ENCODE peak calls at places on chromosomes 11 and 22, in six cellular contexts. F is A549, P is HepG2, X is K562, D is sigmoid colon, W is spleen. T is an unnamed sample.

GRCh38 chr22:43007519-43008102 is 7.3 kb downstream of the PACSIN2 start:
- DNase-seq in F (no peak), P (peak; percentile 65), X (peak; percentile 88), D (no peak), W (no peak), T (peak; percentile 90)

GRCh38 chr11:132251095-132251494 is 880.7 kb downstream of the NTM start:
- DNase-seq in F (no peak), P (no peak), X (no peak), D (no peak), W (no peak), T (no peak)

GRCh38 chr11:122463530-122463929 is 192.0 kb upstream of the UBASH3B start:
- DNase-seq in F (no peak), P (no peak), X (no peak), D (no peak), W (no peak), T (no peak)

GRCh38 chr11:108398439-108398838 is 68.9 kb downstream of the C11orf65 start:
- DNase-seq in F (no peak), P (no peak), X (no peak), D (no peak), W (no peak), T (no peak)

GRCh38 chr11:5597953-5598352 is 1.5 kb downstream of the TRIM6 start:
- DNase-seq in F (no peak), P (no peak), X (no peak), D (no peak), W (no peak), T (no peak)

GRCh38 chr11:130070829-130071205 is 1.1 kb downstream of the APLP2 start:
- DNase-seq in F (peak; percentile 4), P (no peak), X (no peak), D (no peak), W (peak; percentile 86), T (peak; percentile 59)

GRCh38 chr11:71321433-71322191 is 69.2 kb upstream of the SHANK2 start:
- DNase-seq in F (no peak), P (no peak), X (no peak), D (peak; percentile 22), W (peak; percentile 31), T (no peak)

GRCh38 chr11:1756791-1757771 is 6.6 kb downstream of the CTSD start:
- DNase-seq in F (no peak), P (no peak), X (no peak), D (no peak), W (peak; percentile 80), T (no peak)

GRCh38 chr11:1476946-1477736 is 9.4 kb downstream of the MOB2 start:
- DNase-seq in F (no peak), P (no peak), X (no peak), D (peak; percentile 54), W (peak; percentile 34), T (no peak)

DNA sequence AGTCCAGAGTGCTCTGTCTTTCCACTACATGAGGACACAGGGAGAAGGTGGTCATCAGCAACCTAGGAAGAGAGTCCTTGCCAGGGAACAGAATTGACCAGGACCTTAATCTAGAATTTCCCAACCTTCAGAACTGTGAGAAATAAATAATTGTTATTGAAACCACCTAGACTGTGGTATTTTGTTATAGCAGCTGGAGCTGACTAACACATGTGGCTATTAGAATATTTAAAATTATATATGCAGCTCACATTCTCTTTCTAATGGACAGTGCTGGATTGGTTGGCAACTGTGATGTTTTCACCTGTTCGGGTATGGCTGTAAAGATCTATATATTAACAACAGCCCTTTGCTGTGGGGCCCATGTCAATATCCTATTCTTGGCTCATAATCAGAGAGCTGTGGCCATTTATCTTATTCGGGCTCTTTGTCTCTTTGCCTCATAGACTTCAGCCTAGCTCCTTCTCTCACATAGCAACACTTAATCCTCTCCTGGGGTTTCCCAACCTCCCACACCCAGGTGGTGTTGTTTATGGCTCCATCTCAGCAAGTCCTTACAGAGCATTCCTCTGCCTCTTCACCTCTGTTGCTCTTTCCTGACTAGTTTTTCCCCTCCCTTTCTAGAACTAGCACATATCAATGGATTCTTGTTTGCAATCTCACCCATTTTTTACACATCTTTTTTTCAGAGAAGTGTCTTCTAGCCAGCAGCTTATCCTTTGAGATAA is 46.4 kb upstream of the AMOTL1 start:
- DNase-seq in F (no peak), P (no peak), X (no peak), D (no peak), W (no peak), T (no peak)
- TF ChIP-seq POLR2A in F (no peak), P (no peak), X (no peak), D (no peak), W (no peak), T (no peak)

DNA sequence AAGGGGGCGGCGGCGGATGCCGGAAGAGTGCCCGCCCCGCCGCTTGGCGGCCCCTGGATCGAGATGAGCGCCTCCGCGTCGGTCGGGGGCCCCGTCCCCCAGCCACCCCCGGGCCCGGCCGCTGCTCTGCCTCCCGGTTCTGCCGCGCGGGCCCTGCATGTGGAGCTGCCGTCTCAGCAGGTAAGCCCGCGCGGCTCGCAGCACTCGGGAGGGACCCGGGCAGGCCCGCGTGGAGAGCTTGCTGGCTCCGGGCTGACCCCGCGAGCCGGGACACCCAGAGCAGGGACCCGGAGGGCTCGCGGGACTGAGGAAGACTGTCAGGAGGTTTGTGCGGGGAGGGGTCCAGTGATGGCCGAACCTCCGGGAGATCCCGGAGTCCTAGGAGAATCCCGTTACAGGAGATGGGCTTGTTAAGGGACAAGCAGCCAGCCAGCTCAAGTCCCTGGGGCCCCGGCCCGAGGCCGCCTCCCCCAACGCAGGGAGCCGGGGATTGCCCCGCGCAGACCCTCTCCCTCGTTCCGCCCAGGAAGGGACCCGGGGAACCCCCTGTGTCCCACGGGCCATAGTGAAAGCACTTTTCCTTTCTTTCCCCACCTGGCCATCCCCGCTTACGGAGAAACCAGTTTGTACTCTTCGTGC is 454 bp downstream of the UVRAG start:
- DNase-seq in F (peak; percentile 58), P (no peak), X (no peak), D (peak; percentile 83), W (peak; percentile 95), T (peak; percentile 53)
- TF ChIP-seq POLR2A in F (no peak), P (no peak), X (peak; percentile 17), D (no peak), W (no peak), T (peak; percentile 33)

DNA sequence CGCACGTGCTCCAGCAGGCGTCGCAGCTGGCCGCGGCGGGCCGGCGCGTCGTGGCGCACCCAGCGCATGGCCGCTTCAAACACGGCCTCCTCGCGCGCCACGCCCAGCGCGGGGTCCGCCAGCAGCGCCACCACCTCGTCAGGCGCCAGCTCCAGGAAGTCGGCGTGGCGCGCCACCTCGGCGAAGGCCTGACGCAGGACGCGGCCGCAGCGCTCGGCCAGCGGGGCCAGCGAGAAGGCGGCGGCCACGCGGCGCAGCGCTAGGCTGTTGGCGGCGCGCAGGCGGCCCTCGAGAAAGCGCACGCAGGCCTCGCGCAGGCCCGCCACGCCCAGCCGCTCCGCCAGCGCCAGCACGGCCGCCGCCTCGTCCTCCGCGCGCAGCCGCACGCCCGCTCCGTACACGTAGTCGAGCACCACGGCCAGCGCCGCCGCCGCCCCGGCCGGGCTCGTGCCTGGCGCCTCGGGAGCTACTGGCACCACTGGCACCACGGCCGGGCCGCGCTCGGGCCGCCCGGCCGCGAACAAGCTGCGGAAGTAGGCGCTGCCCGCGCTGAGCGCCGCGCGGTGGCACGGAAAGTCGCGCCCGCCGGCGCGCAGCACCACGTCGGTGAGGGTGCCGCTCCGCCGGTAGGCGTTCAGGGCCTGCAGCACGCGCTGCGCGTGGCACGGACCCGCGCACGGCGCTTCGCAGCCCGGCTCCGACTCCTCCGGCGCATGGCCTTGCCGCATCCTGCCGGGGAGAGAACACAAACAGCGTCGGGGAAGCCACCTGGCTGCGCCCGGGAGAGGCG is 2.9 kb downstream of the KLHL35 start:
- DNase-seq in F (peak; percentile 57), P (no peak), X (no peak), D (peak; percentile 65), W (peak; percentile 88), T (peak; percentile 92)
- TF ChIP-seq POLR2A in F (peak; percentile 31), P (no peak), X (no peak), D (no peak), W (no peak), T (peak; percentile 24)

GRCh38 chr11:67378544-67378943 is 5.1 kb upstream of the CLCF1 start:
- DNase-seq in F (no peak), P (no peak), X (no peak), D (no peak), W (no peak), T (no peak)

GRCh38 chr11:67384851-67385366 is 6.9 kb upstream of the RAD9A start:
- DNase-seq in F (no peak), P (no peak), X (no peak), D (no peak), W (no peak), T (peak; percentile 54)

GRCh38 chr11:67379061-67380058 is 6.0 kb upstream of the CLCF1 start:
- DNase-seq in F (peak; percentile 86), P (no peak), X (peak; percentile 82), D (no peak), W (no peak), T (peak; percentile 50)

GRCh38 chr11:67382481-67383136 is 9.2 kb upstream of the RAD9A start:
- DNase-seq in F (peak; percentile 74), P (peak; percentile 67), X (peak; percentile 82), D (peak; percentile 90), W (peak; percentile 94), T (peak; percentile 92)

DNA sequence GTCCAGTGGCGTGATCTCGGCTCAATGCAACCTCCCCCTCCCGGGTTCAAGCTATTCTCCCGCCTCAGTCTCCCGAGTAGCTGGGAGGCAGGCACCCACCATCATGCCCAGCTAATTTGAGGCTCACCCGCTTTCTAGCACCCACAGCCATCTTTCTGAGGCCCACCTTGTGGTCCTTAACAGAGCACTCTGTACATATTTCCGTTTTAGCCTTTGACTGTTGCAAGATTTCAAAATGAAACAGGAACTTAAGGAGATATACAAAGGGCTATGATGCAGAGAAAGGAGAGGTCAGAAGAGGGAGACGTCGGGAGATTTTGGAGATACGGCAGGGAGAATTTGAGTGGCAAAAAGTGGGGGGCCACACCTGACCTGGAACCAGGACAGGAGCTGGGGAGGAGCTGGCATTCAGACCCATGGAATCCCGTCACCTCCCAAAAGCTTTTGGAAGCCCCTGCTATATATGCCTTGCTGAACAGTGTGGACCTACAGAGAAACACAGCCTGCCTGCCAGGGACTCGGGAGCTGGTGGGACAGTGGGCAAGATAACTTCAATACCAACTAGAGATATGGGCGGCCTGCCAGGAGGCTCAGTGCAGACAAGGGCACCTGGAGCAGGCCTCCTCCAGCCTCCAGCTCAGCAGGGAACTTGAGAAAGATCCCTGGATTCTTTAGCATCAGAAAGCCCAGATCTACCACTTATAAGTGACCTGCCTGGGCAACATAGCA is 8.0 kb upstream of the CLCF1 start:
- DNase-seq in F (no peak), P (no peak), X (no peak), D (peak; percentile 66), W (no peak), T (no peak)
- TF ChIP-seq POLR2A in F (no peak), P (no peak), X (no peak), D (no peak), W (no peak), T (no peak)

T was measured in erythroblast.